ENCODE peak calls at places on chromosomes 1 and 21, in four cellular contexts. Y is heart left ventricle, T is BE2C, R is natural killer cell. Q is an unnamed sample.

GRCh38 chr1:222926566-222926965 is 111.7 kb downstream of the DISP1 start:
- DNase-seq in Y (no peak), T (no peak), R (no peak), Q (no peak)

GRCh38 chr21:42151148-42152074 is 67.5 kb upstream of the ABCG1 start:
- DNase-seq in Y (no peak), T (no peak), R (peak; percentile 12), Q (no peak)

GRCh38 chr1:171841050-171841910 is at the start of gene DNM3:
- DNase-seq in Y (peak; percentile 87), T (peak; percentile 90), R (peak; percentile 87), Q (peak; percentile 88)

GRCh38 chr1:204617256-204618147 is 68.0 kb downstream of the LRRN2 start:
- DNase-seq in Y (no peak), T (no peak), R (no peak), Q (no peak)

GRCh38 chr1:11067716-11068495 is 8.1 kb upstream of the SRM start:
- DNase-seq in Y (no peak), T (no peak), R (no peak), Q (no peak)

GRCh38 chr1:52523376-52523775 is 29.5 kb downstream of the TUT4 start:
- DNase-seq in Y (no peak), T (no peak), R (no peak), Q (no peak)

GRCh38 chr1:117067528-117068370 is 7.6 kb downstream of the TTF2 start:
- DNase-seq in Y (peak; percentile 44), T (peak; percentile 67), R (no peak), Q (peak; percentile 56)

GRCh38 chr1:80436851-80437250 is 1363.9 kb upstream of the ADGRL2 start:
- DNase-seq in Y (no peak), T (no peak), R (no peak), Q (no peak)

GRCh38 chr1:234743866-234744581 is 134.0 kb upstream of the IRF2BP2 start:
- DNase-seq in Y (no peak), T (no peak), R (no peak), Q (no peak)

GRCh38 chr21:42118901-42119300 is 47.8 kb downstream of the UMODL1 start:
- DNase-seq in Y (no peak), T (no peak), R (no peak), Q (no peak)

GRCh38 chr1:187409341-187409740 is 580.6 kb downstream of the PLA2G4A start:
- DNase-seq in Y (no peak), T (no peak), R (no peak), Q (no peak)

GRCh38 chr1:43822040-43822439 is 111.6 kb upstream of the ARTN start:
- DNase-seq in Y (peak; percentile 45), T (no peak), R (no peak), Q (no peak)

GRCh38 chr1:68291763-68292384 is 59.6 kb upstream of the WLS start:
- DNase-seq in Y (no peak), T (no peak), R (no peak), Q (no peak)

GRCh38 chr21:30714946-30715345 is 3.6 kb downstream of the KRTAP21-3 start:
- DNase-seq in Y (no peak), T (no peak), R (no peak), Q (no peak)

GRCh38 chr1:170666661-170667060 is 2.7 kb downstream of the PRRX1 start:
- DNase-seq in Y (no peak), T (no peak), R (no peak), Q (peak; percentile 21)

GRCh38 chr1:83998205-83998598 is 730 bp downstream of the TTLL7 start:
- DNase-seq in Y (no peak), T (no peak), R (no peak), Q (no peak)

GRCh38 chr1:78651247-78651646 is 1.6 kb downstream of the IFI44 start:
- DNase-seq in Y (peak; percentile 25), T (no peak), R (no peak), Q (no peak)

GRCh38 chr21:41168391-41169257 is 664 bp downstream of the BACE2 start:
- DNase-seq in Y (peak; percentile 59), T (no peak), R (no peak), Q (peak; percentile 59)

GRCh38 chr1:35893051-35893879 is 10.3 kb downstream of the AGO1 start:
- DNase-seq in Y (no peak), T (no peak), R (no peak), Q (no peak)

GRCh38 chr1:207007352-207008033 is 25.1 kb downstream of the C1orf116 start:
- DNase-seq in Y (no peak), T (no peak), R (no peak), Q (no peak)

GRCh38 chr1:154955039-154955717 is 721 bp downstream of the PBXIP1 start:
- DNase-seq in Y (no peak), T (peak; percentile 57), R (peak; percentile 66), Q (peak; percentile 50)

GRCh38 chr1:157137773-157138219 is 399 bp downstream of the ETV3 start:
- DNase-seq in Y (peak; percentile 33), T (no peak), R (no peak), Q (no peak)

GRCh38 chr21:33259428-33259827 is 6.7 kb upstream of the IL10RB start:
- DNase-seq in Y (no peak), T (no peak), R (no peak), Q (no peak)

GRCh38 chr1:161198877-161199431 is at the start of gene ADAMTS4:
- DNase-seq in Y (peak; percentile 87), T (no peak), R (no peak), Q (no peak)

GRCh38 chr1:155186955-155187891 is 13.6 kb downstream of the TRIM46 start:
- DNase-seq in Y (peak; percentile 22), T (no peak), R (no peak), Q (no peak)

GRCh38 chr1:43878440-43878839 is 55.2 kb upstream of the ARTN start:
- DNase-seq in Y (no peak), T (no peak), R (no peak), Q (no peak)

GRCh38 chr1:47555841-47556616 is 118.2 kb downstream of the FOXD2 start:
- DNase-seq in Y (no peak), T (no peak), R (no peak), Q (no peak)

GRCh38 chr1:211938473-211939080 is 96.8 kb downstream of the INTS7 start:
- DNase-seq in Y (no peak), T (no peak), R (no peak), Q (no peak)

GRCh38 chr1:115478933-115479551 is 141.0 kb upstream of the NGF start:
- DNase-seq in Y (peak; percentile 49), T (no peak), R (no peak), Q (no peak)

GRCh38 chr1:206469933-206470691 is at the start of gene IKBKE:
- DNase-seq in Y (peak; percentile 63), T (no peak), R (peak; percentile 25), Q (peak; percentile 35)

GRCh38 chr1:27152829-27153548 is 1.9 kb downstream of the SLC9A1 start:
- DNase-seq in Y (no peak), T (no peak), R (no peak), Q (no peak)

GRCh38 chr21:42186591-42186990 is 32.3 kb upstream of the ABCG1 start:
- DNase-seq in Y (no peak), T (no peak), R (no peak), Q (no peak)

GRCh38 chr1:178465011-178465410 is 31.8 kb downstream of the CLEC20A start:
- DNase-seq in Y (no peak), T (no peak), R (no peak), Q (no peak)

GRCh38 chr1:234613128-234613875 is 3.3 kb upstream of the IRF2BP2 start:
- DNase-seq in Y (no peak), T (no peak), R (no peak), Q (no peak)

GRCh38 chr1:236860096-236860495 is 65.0 kb downstream of the MTR start:
- DNase-seq in Y (no peak), T (no peak), R (no peak), Q (no peak)
- TF ChIP-seq CTCF in Y (no peak), T (no peak), R (no peak), Q (no peak)

GRCh38 chr1:192735298-192735697 is 73.5 kb upstream of the RGS2 start:
- DNase-seq in Y (no peak), T (no peak), R (no peak), Q (no peak)

GRCh38 chr1:192737311-192737710 is 71.5 kb upstream of the RGS2 start:
- DNase-seq in Y (no peak), T (no peak), R (no peak), Q (no peak)

GRCh38 chr1:192729500-192729899 is 79.3 kb upstream of the RGS2 start:
- DNase-seq in Y (no peak), T (no peak), R (no peak), Q (no peak)

GRCh38 chr1:192730206-192730605 is 78.6 kb upstream of the RGS2 start:
- DNase-seq in Y (no peak), T (no peak), R (no peak), Q (no peak)

DNA sequence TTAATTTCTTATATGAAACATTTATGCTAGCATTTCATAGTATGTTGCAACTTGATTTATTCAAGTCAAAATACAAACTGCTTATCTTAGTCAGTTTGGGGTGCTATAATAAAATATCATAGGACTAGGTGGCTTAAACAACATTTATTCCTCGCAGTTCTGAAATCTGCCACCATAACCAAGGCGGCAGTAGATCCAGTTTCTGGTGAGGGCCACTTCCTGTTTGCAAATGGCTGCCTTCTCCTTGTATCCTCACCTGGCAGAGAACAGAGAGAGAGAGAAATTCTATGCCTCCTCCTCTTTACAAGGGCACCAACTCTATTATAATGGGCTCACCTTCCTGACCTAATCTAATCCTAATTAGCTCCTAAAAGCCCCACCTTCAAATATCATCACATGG is 76.1 kb upstream of the RGS2 start:
- DNase-seq in Y (no peak), T (peak; percentile 30), R (no peak), Q (no peak)
- TF ChIP-seq CTCF in Y (no peak), T (peak; percentile 53), R (no peak), Q (no peak)

DNA sequence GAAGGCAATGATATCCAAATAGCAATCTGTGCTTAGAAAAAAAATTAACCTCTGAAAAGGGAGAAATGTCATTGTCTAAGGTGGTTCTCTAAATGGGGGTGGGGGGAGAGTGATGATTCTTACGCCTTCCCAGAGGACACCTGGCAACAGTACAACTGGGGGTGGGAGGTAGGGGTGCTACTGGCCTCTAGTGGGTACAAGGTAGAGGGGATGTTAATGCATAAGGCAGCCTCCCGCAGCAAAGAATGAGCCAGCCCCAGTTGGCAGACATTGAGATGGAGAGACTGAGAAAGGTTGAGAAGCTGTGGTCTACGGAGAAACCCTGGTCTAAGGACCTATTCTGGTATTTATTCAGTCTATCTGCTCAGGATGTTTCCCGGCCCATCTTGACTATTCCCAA is 472.2 kb upstream of the RUNX1 start:
- DNase-seq in Y (no peak), T (no peak), R (no peak), Q (no peak)
- TF ChIP-seq CTCF in Y (no peak), T (no peak), R (no peak), Q (no peak)

GRCh38 chr1:183063349-183063748 is 40.1 kb downstream of the LAMC1 start:
- DNase-seq in Y (no peak), T (no peak), R (no peak), Q (no peak)
- TF ChIP-seq CTCF in Y (no peak), T (no peak), R (no peak), Q (no peak)